ENCODE peak calls at places on chromosomes 7 and 10, in four cellular contexts. T is fibroblast of lung, R is astrocyte of the spinal cord, A is fibroblast of pulmonary artery. Z is an unnamed sample.

GRCh38 chr7:157558061-157558460 is 221.3 kb downstream of the DNAJB6 start:
- DNase-seq in T (no peak), R (no peak), A (no peak), Z (no peak)

GRCh38 chr10:124290095-124290795 is 128.5 kb downstream of the OAT start:
- DNase-seq in T (peak), R (peak), A (peak), Z (peak)

GRCh38 chr10:45000138-45000763 is 472 bp upstream of the ZNF22 start:
- DNase-seq in T (peak), R (peak), A (peak), Z (peak)

GRCh38 chr10:88080213-88080612 is 216.8 kb downstream of the PTEN start:
- DNase-seq in T (peak), R (peak), A (peak), Z (peak)

GRCh38 chr7:45574521-45575500 is 643 bp downstream of the ADCY1 start:
- DNase-seq in T (peak), R (peak), A (peak), Z (peak)

GRCh38 chr10:12635127-12635541 is 285.8 kb downstream of the CAMK1D start:
- DNase-seq in T (no peak), R (peak), A (no peak), Z (no peak)

GRCh38 chr10:45404087-45404769 is 30.2 kb downstream of the ALOX5 start:
- DNase-seq in T (no peak), R (no peak), A (no peak), Z (no peak)

GRCh38 chr10:3538850-3539531 is 246.0 kb downstream of the KLF6 start:
- DNase-seq in T (peak), R (peak), A (peak), Z (peak)

GRCh38 chr10:124354411-124355382 is 64.0 kb downstream of the OAT start:
- DNase-seq in T (peak), R (peak), A (peak), Z (peak)

GRCh38 chr10:3400368-3400767 is 227.8 kb upstream of the PITRM1 start:
- DNase-seq in T (peak), R (peak), A (peak), Z (no peak)

GRCh38 chr7:44853391-44853790 is 5.5 kb upstream of the H2AZ2 start:
- DNase-seq in T (no peak), R (no peak), A (no peak), Z (no peak)

GRCh38 chr10:125783408-125783807 is 7.8 kb upstream of the MMP21 start:
- DNase-seq in T (no peak), R (no peak), A (no peak), Z (no peak)

GRCh38 chr10:125782055-125782454 is 6.4 kb upstream of the MMP21 start:
- DNase-seq in T (no peak), R (no peak), A (no peak), Z (no peak)

GRCh38 chr10:125783957-125784356 is 8.3 kb upstream of the MMP21 start:
- DNase-seq in T (peak), R (no peak), A (no peak), Z (no peak)

GRCh38 chr10:125781374-125781773 is 5.8 kb upstream of the MMP21 start:
- DNase-seq in T (no peak), R (no peak), A (no peak), Z (no peak)

GRCh38 chr10:125782661-125783060 is 7.0 kb upstream of the MMP21 start:
- DNase-seq in T (no peak), R (no peak), A (no peak), Z (no peak)
- H3K4me3 ChIP-seq in T (no peak), R (no peak), A (no peak), Z (no peak)

GRCh38 chr10:71761105-71761511 is 12.2 kb downstream of the VSIR start:
- DNase-seq in T (no peak), R (no peak), A (no peak), Z (no peak)
- H3K4me3 ChIP-seq in T (no peak), R (no peak), A (no peak), Z (no peak)

GRCh38 chr10:100374137-100374655 is 27.2 kb downstream of the SCD start:
- DNase-seq in T (no peak), R (peak), A (no peak), Z (no peak)
- H3K4me3 ChIP-seq in T (peak), R (peak), A (peak), Z (peak)

DNA sequence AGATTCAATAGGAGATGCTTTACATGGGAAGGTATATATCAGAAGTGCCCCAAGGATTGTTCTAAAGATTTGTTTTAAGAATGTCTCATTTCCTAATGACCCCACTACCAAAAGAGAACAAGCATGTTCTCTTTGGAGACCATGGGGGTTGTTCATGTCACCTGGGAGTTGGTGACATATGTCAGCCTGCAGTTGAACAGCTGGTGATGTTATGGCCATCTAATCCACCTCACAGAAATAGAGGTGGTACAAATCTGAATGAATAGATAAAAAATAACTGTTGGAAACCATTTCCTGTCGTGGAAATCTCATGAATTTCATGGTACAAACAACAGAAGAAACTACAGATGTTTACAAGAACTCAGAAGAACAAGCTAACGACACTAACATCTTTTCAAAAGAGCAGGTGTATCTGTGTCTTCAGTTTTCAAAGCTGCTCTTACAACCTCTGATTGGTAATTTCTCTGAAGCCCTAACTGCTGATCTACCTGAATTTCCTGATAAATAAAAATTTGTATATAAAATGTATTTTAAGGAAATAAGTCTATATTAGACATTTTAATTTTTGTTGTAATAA is 81.3 kb downstream of the RAPGEF5 start:
- DNase-seq in T (no peak), R (no peak), A (no peak), Z (no peak)
- H3K4me3 ChIP-seq in T (no peak), R (no peak), A (no peak), Z (no peak)

GRCh38 chr10:91347529-91347928 is 62.6 kb upstream of the HECTD2 start:
- DNase-seq in T (no peak), R (no peak), A (no peak), Z (no peak)

GRCh38 chr10:91349381-91349780 is 60.8 kb upstream of the HECTD2 start:
- DNase-seq in T (peak), R (peak), A (peak), Z (peak)

GRCh38 chr10:91354166-91354565 is 56.0 kb upstream of the HECTD2 start:
- DNase-seq in T (no peak), R (no peak), A (no peak), Z (no peak)

GRCh38 chr10:91352760-91353159 is 57.4 kb upstream of the HECTD2 start:
- DNase-seq in T (no peak), R (no peak), A (no peak), Z (no peak)

GRCh38 chr10:91350651-91351081 is 59.5 kb upstream of the HECTD2 start:
- DNase-seq in T (no peak), R (peak), A (peak), Z (peak)
- H3K4me3 ChIP-seq in T (no peak), R (no peak), A (no peak), Z (peak)

Z was measured in adipocyte.